ENCODE peak calls at places on chromosomes 4 and X, in nine cellular contexts. One of them, this sample, is unnamed.

GRCh38 chr4:40043786-40044185 is 12.9 kb upstream of the N4BP2 start:
- DNase-seq in ovary: no peak
- DNase-seq in fibroblast of the aortic adventitia: no peak
- DNase-seq in Panc1: no peak
- DNase-seq in LNCaP clone FGC: no peak
- DNase-seq in transverse colon: no peak
- DNase-seq in uterus: no peak
- DNase-seq in cardiac muscle cell: no peak
- DNase-seq in bronchial epithelial cell: no peak
- DNase-seq in this sample: no peak

GRCh38 chrX:53116101-53116500 is 22.2 kb downstream of the KANTR start:
- DNase-seq in ovary: no peak
- DNase-seq in bronchial epithelial cell: no peak
- DNase-seq in uterus: no peak
- DNase-seq in transverse colon: peak
- DNase-seq in fibroblast of the aortic adventitia: peak
- DNase-seq in cardiac muscle cell: no peak
- DNase-seq in LNCaP clone FGC: no peak
- DNase-seq in Panc1: no peak
- DNase-seq in this sample: peak

GRCh38 chr4:177441061-177441802 is 1.0 kb downstream of the AGA start:
- DNase-seq in fibroblast of the aortic adventitia: peak
- DNase-seq in uterus: no peak
- DNase-seq in transverse colon: peak
- DNase-seq in cardiac muscle cell: no peak
- DNase-seq in bronchial epithelial cell: peak
- DNase-seq in ovary: no peak
- DNase-seq in LNCaP clone FGC: no peak
- DNase-seq in Panc1: peak
- DNase-seq in this sample: peak

GRCh38 chrX:143754183-143754582 is 33.6 kb upstream of the SPANXN2 start:
- DNase-seq in Panc1: no peak
- DNase-seq in uterus: no peak
- DNase-seq in fibroblast of the aortic adventitia: no peak
- DNase-seq in cardiac muscle cell: no peak
- DNase-seq in bronchial epithelial cell: peak
- DNase-seq in LNCaP clone FGC: no peak
- DNase-seq in ovary: no peak
- DNase-seq in transverse colon: no peak
- DNase-seq in this sample: no peak

GRCh38 chr4:56843421-56843899 is 22.0 kb upstream of the SPINK2 start:
- DNase-seq in fibroblast of the aortic adventitia: no peak
- DNase-seq in LNCaP clone FGC: peak
- DNase-seq in uterus: no peak
- DNase-seq in Panc1: no peak
- DNase-seq in transverse colon: no peak
- DNase-seq in cardiac muscle cell: no peak
- DNase-seq in ovary: peak
- DNase-seq in bronchial epithelial cell: peak
- DNase-seq in this sample: peak

GRCh38 chr4:100189820-100190642 is at the start of gene DDIT4L:
- DNase-seq in Panc1: no peak
- DNase-seq in bronchial epithelial cell: peak
- DNase-seq in uterus: peak
- DNase-seq in ovary: peak
- DNase-seq in LNCaP clone FGC: no peak
- DNase-seq in transverse colon: peak
- DNase-seq in cardiac muscle cell: peak
- DNase-seq in fibroblast of the aortic adventitia: peak
- DNase-seq in this sample: peak

GRCh38 chr4:159010563-159011260 is 92.2 kb upstream of the RAPGEF2 start:
- DNase-seq in bronchial epithelial cell: peak
- DNase-seq in cardiac muscle cell: no peak
- DNase-seq in LNCaP clone FGC: peak
- DNase-seq in ovary: peak
- DNase-seq in Panc1: no peak
- DNase-seq in transverse colon: peak
- DNase-seq in fibroblast of the aortic adventitia: peak
- DNase-seq in uterus: peak
- DNase-seq in this sample: peak

GRCh38 chrX:45697591-45697990 is 496.9 kb upstream of the DIPK2B start:
- DNase-seq in ovary: no peak
- DNase-seq in uterus: peak
- DNase-seq in Panc1: no peak
- DNase-seq in LNCaP clone FGC: no peak
- DNase-seq in bronchial epithelial cell: peak
- DNase-seq in transverse colon: no peak
- DNase-seq in cardiac muscle cell: no peak
- DNase-seq in fibroblast of the aortic adventitia: peak
- DNase-seq in this sample: peak

GRCh38 chrX:101925733-101926132 is 6.1 kb downstream of the ZMAT1 start:
- DNase-seq in Panc1: no peak
- DNase-seq in uterus: no peak
- DNase-seq in LNCaP clone FGC: no peak
- DNase-seq in cardiac muscle cell: no peak
- DNase-seq in transverse colon: no peak
- DNase-seq in ovary: no peak
- DNase-seq in bronchial epithelial cell: no peak
- DNase-seq in fibroblast of the aortic adventitia: no peak
- DNase-seq in this sample: no peak

GRCh38 chrX:101932249-101932570 is 383 bp upstream of the ZMAT1 start:
- DNase-seq in transverse colon: no peak
- DNase-seq in ovary: no peak
- DNase-seq in cardiac muscle cell: no peak
- DNase-seq in LNCaP clone FGC: no peak
- DNase-seq in uterus: no peak
- DNase-seq in bronchial epithelial cell: no peak
- DNase-seq in fibroblast of the aortic adventitia: no peak
- DNase-seq in Panc1: no peak
- DNase-seq in this sample: no peak

GRCh38 chrX:101931494-101932248 is at the start of gene ZMAT1:
- DNase-seq in ovary: peak
- DNase-seq in bronchial epithelial cell: peak
- DNase-seq in fibroblast of the aortic adventitia: peak
- DNase-seq in uterus: peak
- DNase-seq in Panc1: peak
- DNase-seq in LNCaP clone FGC: peak
- DNase-seq in cardiac muscle cell: peak
- DNase-seq in transverse colon: peak
- DNase-seq in this sample: peak

GRCh38 chrX:101931104-101931493 is 728 bp downstream of the ZMAT1 start:
- DNase-seq in Panc1: no peak
- DNase-seq in transverse colon: no peak
- DNase-seq in uterus: no peak
- DNase-seq in LNCaP clone FGC: no peak
- DNase-seq in bronchial epithelial cell: no peak
- DNase-seq in cardiac muscle cell: no peak
- DNase-seq in fibroblast of the aortic adventitia: no peak
- DNase-seq in ovary: no peak
- DNase-seq in this sample: no peak
- H3K4me3 ChIP-seq in Panc1: peak
- H3K4me3 ChIP-seq in transverse colon: peak
- H3K4me3 ChIP-seq in uterus: peak
- H3K4me3 ChIP-seq in LNCaP clone FGC: peak
- H3K4me3 ChIP-seq in bronchial epithelial cell: peak
- H3K4me3 ChIP-seq in cardiac muscle cell: peak
- H3K4me3 ChIP-seq in fibroblast of the aortic adventitia: no peak
- H3K4me3 ChIP-seq in ovary: peak
- H3K4me3 ChIP-seq in this sample: peak

GRCh38 chr4:113106076-113106475 is 56.6 kb downstream of the ANK2 start:
- DNase-seq in transverse colon: no peak
- DNase-seq in cardiac muscle cell: peak
- DNase-seq in uterus: no peak
- DNase-seq in fibroblast of the aortic adventitia: peak
- DNase-seq in ovary: no peak
- DNase-seq in LNCaP clone FGC: peak
- DNase-seq in Panc1: peak
- DNase-seq in bronchial epithelial cell: peak
- DNase-seq in this sample: peak

GRCh38 chr4:113101669-113102068 is 52.2 kb downstream of the ANK2 start:
- DNase-seq in bronchial epithelial cell: peak
- DNase-seq in LNCaP clone FGC: no peak
- DNase-seq in uterus: no peak
- DNase-seq in ovary: no peak
- DNase-seq in cardiac muscle cell: no peak
- DNase-seq in Panc1: no peak
- DNase-seq in transverse colon: no peak
- DNase-seq in fibroblast of the aortic adventitia: peak
- DNase-seq in this sample: peak

GRCh38 chr4:113109106-113109740 is 59.8 kb downstream of the ANK2 start:
- DNase-seq in Panc1: no peak
- DNase-seq in bronchial epithelial cell: no peak
- DNase-seq in fibroblast of the aortic adventitia: no peak
- DNase-seq in cardiac muscle cell: no peak
- DNase-seq in uterus: no peak
- DNase-seq in LNCaP clone FGC: no peak
- DNase-seq in transverse colon: no peak
- DNase-seq in ovary: no peak
- DNase-seq in this sample: no peak

DNA sequence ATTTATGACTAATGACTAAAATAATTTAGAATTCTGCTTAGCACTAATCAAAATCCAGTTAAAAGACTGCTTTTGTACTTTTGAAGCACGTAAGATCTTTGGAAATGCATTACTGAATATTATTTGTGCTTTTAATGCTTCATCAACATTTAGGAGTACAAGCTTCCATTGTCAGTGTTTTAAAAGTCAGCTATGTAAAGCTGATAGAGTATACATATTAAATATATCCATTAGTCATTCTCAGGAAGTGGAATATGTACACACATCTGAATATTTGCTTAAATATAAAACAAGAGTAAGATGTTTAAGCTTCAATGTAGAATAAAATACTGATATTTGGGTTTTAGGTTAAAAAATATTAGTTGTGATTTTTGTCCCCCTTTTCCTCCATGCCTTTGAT is 54.1 kb downstream of the ANK2 start:
- DNase-seq in bronchial epithelial cell: no peak
- DNase-seq in fibroblast of the aortic adventitia: no peak
- DNase-seq in cardiac muscle cell: no peak
- DNase-seq in uterus: no peak
- DNase-seq in Panc1: no peak
- DNase-seq in LNCaP clone FGC: no peak
- DNase-seq in ovary: no peak
- DNase-seq in transverse colon: no peak
- DNase-seq in this sample: no peak
- TF ChIP-seq CTCF in bronchial epithelial cell: no peak
- TF ChIP-seq CTCF in fibroblast of the aortic adventitia: no peak
- TF ChIP-seq CTCF in cardiac muscle cell: no peak
- TF ChIP-seq CTCF in uterus: no peak
- TF ChIP-seq CTCF in Panc1: no peak
- TF ChIP-seq CTCF in LNCaP clone FGC: no peak
- TF ChIP-seq CTCF in ovary: no peak
- TF ChIP-seq CTCF in transverse colon: no peak
- TF ChIP-seq CTCF in this sample: no peak

GRCh38 chr4:61461956-61462355 is 261.8 kb downstream of the ADGRL3 start:
- DNase-seq in uterus: no peak
- DNase-seq in LNCaP clone FGC: no peak
- DNase-seq in ovary: no peak
- DNase-seq in transverse colon: no peak
- DNase-seq in cardiac muscle cell: no peak
- DNase-seq in Panc1: no peak
- DNase-seq in fibroblast of the aortic adventitia: no peak
- DNase-seq in bronchial epithelial cell: no peak
- DNase-seq in this sample: no peak
- H3K4me3 ChIP-seq in uterus: no peak
- H3K4me3 ChIP-seq in LNCaP clone FGC: no peak
- H3K4me3 ChIP-seq in ovary: no peak
- H3K4me3 ChIP-seq in transverse colon: no peak
- H3K4me3 ChIP-seq in cardiac muscle cell: no peak
- H3K4me3 ChIP-seq in Panc1: no peak
- H3K4me3 ChIP-seq in fibroblast of the aortic adventitia: no peak
- H3K4me3 ChIP-seq in bronchial epithelial cell: no peak
- H3K4me3 ChIP-seq in this sample: no peak

GRCh38 chrX:68304602-68305001 is 128.7 kb downstream of the OPHN1 start:
- DNase-seq in ovary: no peak
- DNase-seq in fibroblast of the aortic adventitia: no peak
- DNase-seq in bronchial epithelial cell: no peak
- DNase-seq in LNCaP clone FGC: no peak
- DNase-seq in Panc1: no peak
- DNase-seq in cardiac muscle cell: no peak
- DNase-seq in uterus: no peak
- DNase-seq in transverse colon: no peak
- DNase-seq in this sample: no peak
- TF ChIP-seq CTCF in ovary: no peak
- TF ChIP-seq CTCF in fibroblast of the aortic adventitia: no peak
- TF ChIP-seq CTCF in bronchial epithelial cell: no peak
- TF ChIP-seq CTCF in LNCaP clone FGC: no peak
- TF ChIP-seq CTCF in Panc1: no peak
- TF ChIP-seq CTCF in cardiac muscle cell: no peak
- TF ChIP-seq CTCF in uterus: no peak
- TF ChIP-seq CTCF in transverse colon: no peak
- TF ChIP-seq CTCF in this sample: no peak

GRCh38 chr4:15332377-15332776 is 95.5 kb upstream of the C1QTNF7 start:
- DNase-seq in LNCaP clone FGC: no peak
- DNase-seq in cardiac muscle cell: no peak
- DNase-seq in uterus: no peak
- DNase-seq in ovary: no peak
- DNase-seq in bronchial epithelial cell: no peak
- DNase-seq in Panc1: no peak
- DNase-seq in fibroblast of the aortic adventitia: no peak
- DNase-seq in transverse colon: no peak
- DNase-seq in this sample: no peak

GRCh38 chr4:15331930-15332329 is 95.9 kb upstream of the C1QTNF7 start:
- DNase-seq in bronchial epithelial cell: no peak
- DNase-seq in uterus: no peak
- DNase-seq in ovary: no peak
- DNase-seq in Panc1: no peak
- DNase-seq in transverse colon: no peak
- DNase-seq in cardiac muscle cell: no peak
- DNase-seq in fibroblast of the aortic adventitia: no peak
- DNase-seq in LNCaP clone FGC: no peak
- DNase-seq in this sample: no peak

GRCh38 chr4:15325987-15326386 is 101.8 kb upstream of the C1QTNF7 start:
- DNase-seq in transverse colon: peak
- DNase-seq in Panc1: no peak
- DNase-seq in fibroblast of the aortic adventitia: no peak
- DNase-seq in uterus: no peak
- DNase-seq in ovary: no peak
- DNase-seq in cardiac muscle cell: no peak
- DNase-seq in LNCaP clone FGC: no peak
- DNase-seq in bronchial epithelial cell: no peak
- DNase-seq in this sample: no peak

GRCh38 chr4:15322016-15322415 is 105.8 kb upstream of the C1QTNF7 start:
- DNase-seq in LNCaP clone FGC: no peak
- DNase-seq in cardiac muscle cell: no peak
- DNase-seq in transverse colon: no peak
- DNase-seq in ovary: no peak
- DNase-seq in bronchial epithelial cell: no peak
- DNase-seq in Panc1: no peak
- DNase-seq in uterus: no peak
- DNase-seq in fibroblast of the aortic adventitia: no peak
- DNase-seq in this sample: no peak

GRCh38 chr4:15327311-15328298 is 100.2 kb upstream of the C1QTNF7 start:
- DNase-seq in ovary: no peak
- DNase-seq in uterus: no peak
- DNase-seq in fibroblast of the aortic adventitia: peak
- DNase-seq in cardiac muscle cell: no peak
- DNase-seq in LNCaP clone FGC: no peak
- DNase-seq in Panc1: no peak
- DNase-seq in transverse colon: no peak
- DNase-seq in bronchial epithelial cell: no peak
- DNase-seq in this sample: peak
- H3K4me3 ChIP-seq in ovary: no peak
- H3K4me3 ChIP-seq in uterus: no peak
- H3K4me3 ChIP-seq in fibroblast of the aortic adventitia: no peak
- H3K4me3 ChIP-seq in cardiac muscle cell: no peak
- H3K4me3 ChIP-seq in LNCaP clone FGC: no peak
- H3K4me3 ChIP-seq in Panc1: no peak
- H3K4me3 ChIP-seq in transverse colon: no peak
- H3K4me3 ChIP-seq in bronchial epithelial cell: no peak
- H3K4me3 ChIP-seq in this sample: no peak